ENCODE peak calls at places on chromosomes 11 and 22, in four cellular contexts. H is suprapubic skin, Q is A549, B is GM23338. O is an unnamed sample.

GRCh38 chr11:119417726-119418540 is 5.0 kb downstream of the THY1 start:
- DNase-seq in H (no peak), Q (no peak), B (peak), O (peak)

GRCh38 chr22:34588893-34589545 is 476.9 kb upstream of the ISX start:
- DNase-seq in H (no peak), Q (no peak), B (peak), O (no peak)

GRCh38 chr11:119057000-119057769 is at the start of gene HYOU1:
- DNase-seq in H (peak), Q (peak), B (peak), O (peak)

GRCh38 chr11:134045799-134046635 is 22.9 kb upstream of the JAM3 start:
- DNase-seq in H (no peak), Q (no peak), B (peak), O (no peak)

GRCh38 chr11:1559103-1559951 is 12.7 kb downstream of the DUSP8 start:
- DNase-seq in H (peak), Q (peak), B (peak), O (peak)

GRCh38 chr11:116073854-116074837 is 569.9 kb upstream of the CADM1 start:
- DNase-seq in H (no peak), Q (no peak), B (no peak), O (no peak)

GRCh38 chr11:117796456-117797428 is at the start of gene DSCAML1:
- DNase-seq in H (no peak), Q (no peak), B (peak), O (no peak)

GRCh38 chr11:43580735-43581369 is 99.7 kb upstream of the HSD17B12 start:
- DNase-seq in H (no peak), Q (no peak), B (peak), O (no peak)

GRCh38 chr11:122668562-122669090 is 13.1 kb downstream of the UBASH3B start:
- DNase-seq in H (no peak), Q (peak), B (no peak), O (peak)

GRCh38 chr11:128523616-128524015 is 63.7 kb downstream of the ETS1 start:
- DNase-seq in H (no peak), Q (no peak), B (no peak), O (peak)

GRCh38 chr11:112320668-112321067 is 60.0 kb upstream of the PLET1 start:
- DNase-seq in H (no peak), Q (no peak), B (no peak), O (peak)

DNA sequence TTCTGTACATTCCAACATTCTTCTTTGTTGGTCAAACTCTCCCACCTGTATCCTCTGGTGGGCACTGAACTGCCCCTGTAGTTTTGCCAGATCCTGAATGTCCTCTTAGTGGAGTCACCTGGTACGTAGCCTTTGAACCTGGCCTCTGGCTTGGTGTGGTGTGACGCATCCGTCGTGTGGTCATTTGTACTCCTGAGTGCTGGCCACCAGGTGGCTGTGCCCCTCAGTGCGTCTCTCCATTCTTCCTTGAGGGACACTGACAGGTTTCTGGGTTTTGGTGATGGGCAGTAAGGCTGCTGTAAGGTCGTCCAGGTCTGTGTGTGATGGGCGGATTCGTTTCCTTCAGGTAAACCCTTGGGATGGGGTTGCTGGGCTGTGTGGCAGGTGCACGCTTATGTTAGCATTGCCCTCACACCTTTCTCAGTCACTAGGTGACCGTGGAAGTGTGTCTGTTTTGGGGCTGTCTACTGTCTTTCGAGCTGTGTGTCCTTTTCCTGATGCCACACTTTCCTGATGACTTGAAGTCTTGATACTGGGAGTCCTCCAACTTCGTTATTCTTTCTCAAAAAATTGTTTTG is 13.6 kb upstream of the RANBP1 start:
- DNase-seq in H (no peak), Q (no peak), B (peak), O (no peak)
- TF ChIP-seq CTCF in H (no peak), Q (no peak), B (no peak), O (no peak)

GRCh38 chr22:42273855-42274451 is 3.5 kb upstream of the TCF20 start:
- DNase-seq in H (no peak), Q (no peak), B (peak), O (no peak)
- H3K4me3 ChIP-seq in H (no peak), Q (no peak), B (no peak), O (no peak)

GRCh38 chr11:34358258-34358665 is 452 bp upstream of the ABTB2 start:
- DNase-seq in H (no peak), Q (peak), B (peak), O (peak)

GRCh38 chr11:34357646-34358257 is at the start of gene ABTB2:
- DNase-seq in H (peak), Q (peak), B (peak), O (peak)

GRCh38 chr11:34356130-34356529 is 1.7 kb downstream of the ABTB2 start:
- DNase-seq in H (no peak), Q (no peak), B (peak), O (no peak)

GRCh38 chr11:34356576-34356917 is 1.3 kb downstream of the ABTB2 start:
- DNase-seq in H (no peak), Q (peak), B (peak), O (peak)

GRCh38 chr11:34356918-34357645 is 728 bp downstream of the ABTB2 start:
- DNase-seq in H (peak), Q (peak), B (peak), O (peak)
- TF ChIP-seq CTCF in H (no peak), Q (no peak), B (no peak), O (no peak)

DNA sequence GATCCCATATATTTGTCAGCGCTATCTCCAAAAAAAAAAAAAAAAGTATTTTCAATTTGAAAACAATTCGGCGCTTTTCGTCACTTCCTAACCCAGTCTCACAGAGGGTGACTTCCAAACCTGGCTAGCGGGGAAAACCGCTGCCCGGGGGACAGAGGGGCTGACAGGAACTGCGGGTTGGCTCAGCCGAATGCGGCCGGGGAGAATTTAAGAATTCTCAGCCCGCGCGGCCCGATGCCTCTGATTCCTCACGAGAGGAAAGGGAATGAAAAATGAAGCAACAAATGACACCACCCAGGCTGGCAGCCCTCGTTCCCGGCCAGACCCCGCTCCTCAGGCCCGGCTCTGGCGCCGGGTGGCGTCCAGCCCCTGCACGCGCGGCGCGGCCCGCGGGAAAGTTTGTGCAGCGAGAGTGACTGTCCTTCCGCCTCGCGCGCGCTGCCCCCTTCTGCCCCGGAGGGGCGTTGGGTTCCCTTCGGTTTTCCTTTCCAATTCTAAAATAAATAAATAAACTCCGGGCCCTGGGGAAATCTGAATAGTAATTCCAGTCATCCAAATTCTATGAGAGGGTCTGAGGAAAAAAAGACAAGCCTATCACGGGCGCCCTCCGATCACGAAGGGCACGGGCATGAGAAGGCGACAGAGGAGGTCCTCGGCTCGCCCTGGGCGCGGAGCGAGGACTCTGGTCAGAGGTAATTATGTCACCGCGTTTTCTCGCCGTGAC is 4.8 kb upstream of the PAX6 start:
- DNase-seq in H (no peak), Q (no peak), B (no peak), O (no peak)
- H3K4me3 ChIP-seq in H (peak), Q (peak), B (peak), O (peak)

DNA sequence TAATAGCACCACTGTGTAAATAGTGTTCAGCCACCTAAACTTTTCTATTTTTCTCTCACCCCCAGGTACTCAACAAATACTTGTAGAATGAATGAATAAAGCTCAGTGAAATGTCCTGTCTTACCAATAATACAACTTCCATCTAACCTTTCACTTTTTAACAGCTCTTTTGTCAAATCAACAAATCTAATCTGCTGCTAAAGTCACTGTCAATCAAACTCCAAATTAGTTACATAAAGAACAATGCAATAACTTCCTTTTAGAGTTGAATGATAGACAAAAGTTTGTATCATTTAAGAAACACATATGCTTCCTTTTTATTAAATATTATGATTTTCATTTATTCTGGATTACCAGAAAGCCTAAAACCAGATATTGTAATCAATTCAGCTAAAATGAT is 34.7 kb upstream of the C11orf58 start:
- DNase-seq in H (no peak), Q (no peak), B (no peak), O (no peak)
- TF ChIP-seq CTCF in H (no peak), Q (no peak), B (no peak), O (no peak)

GRCh38 chr22:47136050-47136449 is 373.6 kb downstream of the TBC1D22A start:
- DNase-seq in H (no peak), Q (no peak), B (no peak), O (no peak)

GRCh38 chr22:47134222-47134621 is 371.8 kb downstream of the TBC1D22A start:
- DNase-seq in H (no peak), Q (no peak), B (no peak), O (no peak)

GRCh38 chr22:47135338-47135737 is 372.9 kb downstream of the TBC1D22A start:
- DNase-seq in H (no peak), Q (no peak), B (no peak), O (no peak)

GRCh38 chr22:47138898-47139789 is 376.7 kb downstream of the TBC1D22A start:
- DNase-seq in H (no peak), Q (no peak), B (no peak), O (no peak)

DNA sequence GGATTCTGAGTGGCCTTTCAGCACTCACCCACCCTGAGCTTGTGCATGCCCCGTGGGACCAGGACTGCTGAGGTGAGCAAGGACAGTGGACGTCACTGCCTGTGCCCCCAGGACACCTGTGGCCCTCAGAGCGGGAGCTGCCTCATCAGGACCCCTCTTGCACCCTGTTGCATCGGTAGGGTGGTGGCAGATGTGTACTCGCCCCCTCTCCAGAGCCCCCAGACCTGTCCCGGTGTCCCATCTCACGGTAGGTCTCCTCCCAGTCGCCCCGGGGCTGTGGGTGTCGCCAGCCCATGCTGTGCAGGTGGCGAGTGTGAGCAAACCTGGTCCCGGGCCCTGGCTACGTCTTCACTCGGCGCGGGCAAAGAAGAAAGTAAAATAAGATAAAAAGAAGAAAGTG is 374.2 kb downstream of the TBC1D22A start:
- DNase-seq in H (no peak), Q (no peak), B (no peak), O (no peak)
- H3K4me3 ChIP-seq in H (no peak), Q (no peak), B (no peak), O (no peak)

DNA sequence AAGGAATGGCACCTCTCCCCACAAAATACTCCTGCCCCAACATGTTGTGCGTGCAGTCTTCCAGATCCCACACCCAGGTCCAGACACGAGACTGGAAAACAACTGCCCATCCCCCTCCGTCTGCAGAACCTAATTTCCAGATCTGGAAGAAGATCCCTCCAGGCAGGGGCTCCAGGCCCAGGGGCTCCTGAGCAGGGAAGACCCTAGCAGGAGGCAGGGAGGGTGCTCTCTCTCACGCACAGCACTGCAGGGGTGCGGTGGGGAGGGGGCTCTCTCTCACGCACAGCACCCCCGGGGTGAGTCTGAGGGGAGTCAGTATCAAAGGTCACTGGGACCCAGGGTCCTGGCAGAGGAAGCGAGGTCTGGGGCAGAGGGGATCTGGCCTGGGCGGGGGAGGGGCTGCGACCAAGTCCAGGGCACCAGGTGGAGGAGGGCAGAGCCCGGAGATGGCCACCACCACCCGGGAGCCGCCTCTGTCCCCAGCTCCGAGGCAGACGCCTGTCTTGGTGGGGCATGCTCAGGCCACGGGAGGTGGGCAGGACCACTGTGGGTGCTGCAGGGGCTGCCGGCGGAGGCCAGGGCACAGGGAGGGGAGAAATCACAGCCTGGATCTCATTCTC is 1.7 kb downstream of the MLC1 start:
- DNase-seq in H (no peak), Q (no peak), B (no peak), O (no peak)
- TF ChIP-seq CTCF in H (no peak), Q (no peak), B (no peak), O (no peak)

GRCh38 chr11:64875369-64876225 is 2.8 kb downstream of the EHD1 start:
- DNase-seq in H (no peak), Q (no peak), B (no peak), O (no peak)

GRCh38 chr11:64872790-64873488 is 5.5 kb downstream of the EHD1 start:
- DNase-seq in H (no peak), Q (no peak), B (no peak), O (no peak)

GRCh38 chr11:64876226-64876750 is 2.1 kb downstream of the EHD1 start:
- DNase-seq in H (no peak), Q (no peak), B (no peak), O (no peak)

GRCh38 chr11:64874841-64875240 is 3.6 kb downstream of the EHD1 start:
- DNase-seq in H (no peak), Q (no peak), B (no peak), O (no peak)

DNA sequence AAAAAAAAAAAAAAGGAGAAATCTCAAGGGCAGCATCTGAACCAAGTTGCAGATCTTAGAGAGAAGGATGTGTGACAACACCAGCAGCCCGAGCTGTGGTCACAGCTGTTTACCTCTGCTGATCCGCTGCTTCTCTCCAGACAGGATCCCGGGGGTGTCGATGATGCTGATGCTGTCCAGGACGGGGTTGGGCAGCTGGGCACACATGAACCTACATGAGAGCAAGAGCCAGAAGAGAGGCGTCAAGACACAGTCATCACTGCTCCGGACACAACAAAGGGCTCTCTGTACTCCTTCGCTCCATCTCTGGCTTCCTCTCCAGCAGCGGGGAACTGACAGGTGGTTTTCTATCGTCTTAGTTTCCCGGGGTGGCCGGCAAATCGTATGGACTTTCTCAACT is 4.1 kb downstream of the EHD1 start:
- DNase-seq in H (no peak), Q (no peak), B (no peak), O (no peak)
- H3K4me3 ChIP-seq in H (no peak), Q (no peak), B (no peak), O (no peak)

GRCh38 chr22:49716441-49716840 is 111.2 kb downstream of the BRD1 start:
- DNase-seq in H (no peak), Q (no peak), B (no peak), O (no peak)
- TF ChIP-seq CTCF in H (no peak), Q (no peak), B (no peak), O (no peak)

GRCh38 chr22:49040754-49041467 is 786.8 kb downstream of the BRD1 start:
- DNase-seq in H (no peak), Q (no peak), B (no peak), O (no peak)
- H3K4me3 ChIP-seq in H (no peak), Q (no peak), B (no peak), O (no peak)

O was measured in AG10803.